ENCODE peak calls at places on chromosomes 13 and 19, in ten cellular contexts. P is B cell; F is activated naive CD4-positive, alpha-beta T cell treated with anti-CD3 and anti-CD28 coated beads for 36 hours; I is T-helper 1 cell; J is stimulated activated CD8-positive, alpha-beta memory T cell treated with anti-CD3 and anti-CD28 coated beads, Interleukin-2, amount 100 ng/mL, for 48 hours; T is AG10803; L is amygdala; G is GOT3; H is nephron progenitor cell; W is NCI-H1105. K is an unnamed sample.

GRCh38 chr19:19207637-19208582 is 3.8 kb upstream of the NCAN start:
- DNase-seq in W (no peak), I (no peak), P (no peak), L (no peak), J (no peak), H (no peak), T (no peak), G (no peak), F (no peak), K (no peak)

GRCh38 chr13:81080911-81081454 is 740.1 kb upstream of the SPRY2 start:
- DNase-seq in G (no peak), P (no peak), H (no peak), L (no peak), I (no peak), J (no peak), W (no peak), F (no peak), T (no peak), K (no peak)

GRCh38 chr13:111658150-111659100 is 338.0 kb downstream of the TEX29 start:
- DNase-seq in L (no peak), I (no peak), H (peak), J (no peak), F (no peak), W (no peak), P (no peak), G (no peak), T (no peak), K (no peak)

GRCh38 chr19:36488816-36489138 is 584 bp downstream of the ZNF566 start:
- DNase-seq in F (peak), T (peak), G (no peak), J (no peak), P (no peak), W (no peak), L (no peak), H (no peak), I (no peak), K (peak)

GRCh38 chr19:4267101-4267900 is 11.8 kb upstream of the SHD start:
- DNase-seq in W (no peak), T (peak), I (no peak), J (peak), G (no peak), L (no peak), P (peak), F (peak), H (peak), K (peak)

GRCh38 chr19:7067716-7068115 is 1.8 kb upstream of the ZNF557 start:
- DNase-seq in I (no peak), T (peak), G (no peak), W (no peak), J (no peak), L (no peak), P (no peak), H (no peak), F (no peak), K (peak)

GRCh38 chr13:42367836-42368235 is 95.9 kb downstream of the AKAP11 start:
- DNase-seq in J (no peak), L (no peak), G (no peak), F (no peak), P (no peak), I (no peak), T (no peak), W (no peak), H (no peak), K (no peak)

GRCh38 chr13:21031594-21031993 is 29.8 kb downstream of the LATS2 start:
- DNase-seq in I (no peak), J (no peak), L (no peak), P (no peak), F (no peak), T (no peak), G (no peak), H (no peak), W (no peak), K (no peak)

GRCh38 chr19:1522838-1523237 is 1.0 kb upstream of the PLK5 start:
- DNase-seq in I (no peak), H (no peak), T (no peak), L (no peak), P (no peak), F (no peak), W (no peak), G (no peak), J (no peak), K (no peak)

GRCh38 chr19:408441-409005 is 424 bp downstream of the C2CD4C start:
- DNase-seq in G (no peak), W (peak), F (no peak), P (peak), T (no peak), L (no peak), J (no peak), I (no peak), H (peak), K (no peak)

GRCh38 chr13:53160211-53160610 is 131.6 kb downstream of the OLFM4 start:
- DNase-seq in J (no peak), P (no peak), T (no peak), I (no peak), F (no peak), G (no peak), W (no peak), H (no peak), L (no peak), K (no peak)

GRCh38 chr13:28597641-28598040 is 61.3 kb upstream of the POMP start:
- DNase-seq in T (no peak), F (no peak), J (no peak), G (no peak), L (no peak), W (no peak), P (no peak), I (no peak), H (no peak), K (no peak)

GRCh38 chr13:25149670-25150069 is 22.4 kb downstream of the AMER2 start:
- DNase-seq in W (no peak), F (no peak), T (no peak), P (no peak), I (no peak), H (no peak), J (no peak), L (no peak), G (no peak), K (no peak)

GRCh38 chr19:11390359-11390758 is 6.2 kb upstream of the EPOR start:
- DNase-seq in I (no peak), J (no peak), G (no peak), F (no peak), H (no peak), L (no peak), P (no peak), W (no peak), T (no peak), K (no peak)

GRCh38 chr19:16661480-16662034 is 618 bp downstream of the TMEM38A start:
- DNase-seq in L (peak), G (no peak), H (peak), J (no peak), I (no peak), W (peak), T (no peak), P (peak), F (peak), K (no peak)

GRCh38 chr19:51521796-51522195 is 9.7 kb downstream of the SIGLEC6 start:
- DNase-seq in W (no peak), I (no peak), F (no peak), P (no peak), L (no peak), T (no peak), J (no peak), G (no peak), H (no peak), K (no peak)

GRCh38 chr13:41428155-41428554 is 29.2 kb upstream of the RGCC start:
- DNase-seq in L (no peak), T (no peak), W (no peak), G (no peak), P (peak), F (peak), I (no peak), H (peak), J (peak), K (no peak)

GRCh38 chr19:56393119-56394012 is at the start of gene ZNF582:
- DNase-seq in P (peak), T (peak), F (peak), W (peak), L (peak), H (peak), I (peak), G (peak), J (peak), K (peak)

GRCh38 chr13:35648109-35648508 is 171.6 kb upstream of the MAB21L1 start:
- DNase-seq in T (peak), F (no peak), I (no peak), G (no peak), L (no peak), J (no peak), W (no peak), P (no peak), H (no peak), K (no peak)

GRCh38 chr19:45075215-45076028 is 856 bp downstream of the ZNF296 start:
- DNase-seq in G (no peak), H (peak), P (peak), W (peak), F (peak), I (peak), T (peak), J (peak), L (no peak), K (no peak)

GRCh38 chr19:45778010-45778671 is 4.1 kb downstream of the DMPK start:
- DNase-seq in T (no peak), L (no peak), J (no peak), W (no peak), F (no peak), I (no peak), G (no peak), H (no peak), P (no peak), K (no peak)